ENCODE peak calls at places on chromosome 6, in five cellular contexts. T, M, J, V and E are unnamed samples.

GRCh38 chr6:166932616-166933015 is 23.7 kb downstream of the RNASET2 start:
- DNase-seq in T (no peak), M (no peak), J (no peak), V (no peak), E (no peak)

GRCh38 chr6:46736913-46737312 is 1.7 kb upstream of the PLA2G7 start:
- DNase-seq in T (no peak), M (no peak), J (no peak), V (no peak), E (no peak)

GRCh38 chr6:327538-328183 is 35.4 kb downstream of the DUSP22 start:
- DNase-seq in T (no peak), M (no peak), J (no peak), V (no peak), E (no peak)

GRCh38 chr6:73129653-73130443 is 95.4 kb downstream of the KHDC1L start:
- DNase-seq in T (no peak), M (peak; percentile 83), J (peak; percentile 75), V (peak; percentile 86), E (peak; percentile 59)

GRCh38 chr6:13331516-13332348 is 3.4 kb upstream of the TBC1D7 start:
- DNase-seq in T (no peak), M (no peak), J (no peak), V (no peak), E (peak; percentile 57)

GRCh38 chr6:137705166-137706064 is 161.6 kb upstream of the TNFAIP3 start:
- DNase-seq in T (no peak), M (peak; percentile 55), J (peak; percentile 72), V (peak; percentile 60), E (peak; percentile 70)

GRCh38 chr6:98823845-98824162 is 10.6 kb upstream of the POU3F2 start:
- DNase-seq in T (no peak), M (no peak), J (no peak), V (no peak), E (no peak)

GRCh38 chr6:42441059-42441471 is 10.7 kb downstream of the TRERF1 start:
- DNase-seq in T (no peak), M (no peak), J (no peak), V (no peak), E (no peak)